ENCODE peak calls at places on chromosomes 2 and 18, in six cellular contexts. R is HepG2, P is GM12891, D is K562, I is H1, N is GM12878. W is an unnamed sample.

GRCh38 chr2:241812730-241813079 is 3.7 kb downstream of the NEU4 start:
- DNase-seq in R (no peak), I (no peak), D (no peak), P (peak; percentile 34), N (no peak), W (peak; percentile 38)

GRCh38 chr18:36294031-36294430 is 3.5 kb upstream of the FHOD3 start:
- DNase-seq in I (no peak), D (no peak), N (no peak), R (no peak), P (no peak), W (no peak)

GRCh38 chr2:2575870-2576386 is 244.9 kb upstream of the MYT1L start:
- DNase-seq in N (no peak), I (peak; percentile 20), P (no peak), D (no peak), R (no peak), W (no peak)

GRCh38 chr2:175811966-175812365 is 190.1 kb downstream of the LNPK start:
- DNase-seq in N (no peak), I (no peak), D (no peak), R (no peak), P (no peak), W (no peak)

GRCh38 chr2:65397122-65397521 is 35.3 kb downstream of the SPRED2 start:
- DNase-seq in R (no peak), P (no peak), D (peak; percentile 33), I (no peak), N (no peak), W (no peak)

GRCh38 chr2:213219816-213220215 is 64.4 kb upstream of the SPAG16 start:
- DNase-seq in I (no peak), R (no peak), N (no peak), P (no peak), D (no peak), W (no peak)

GRCh38 chr2:69774984-69775982 is 33.3 kb downstream of the ANXA4 start:
- DNase-seq in P (no peak), R (no peak), N (no peak), I (no peak), D (no peak), W (no peak)

GRCh38 chr2:218820746-218821369 is 10.7 kb downstream of the PRKAG3 start:
- DNase-seq in R (no peak), I (no peak), D (no peak), N (no peak), P (no peak), W (no peak)

GRCh38 chr2:37713258-37713700 is 41.8 kb upstream of the CDC42EP3 start:
- DNase-seq in R (no peak), I (no peak), D (peak; percentile 28), P (no peak), N (peak; percentile 13), W (no peak)

GRCh38 chr2:196383799-196384198 is 212.4 kb upstream of the STK17B start:
- DNase-seq in N (no peak), D (no peak), P (no peak), R (no peak), I (no peak), W (no peak)

GRCh38 chr2:185219981-185220380 is 518.6 kb upstream of the FSIP2 start:
- DNase-seq in R (peak; percentile 13), I (no peak), P (no peak), D (no peak), N (no peak), W (no peak)

GRCh38 chr2:197279997-197280756 is 30.4 kb downstream of the ANKRD44 start:
- DNase-seq in D (no peak), N (no peak), R (no peak), P (no peak), I (no peak), W (no peak)

GRCh38 chr18:72470391-72470790 is 73.8 kb downstream of the CBLN2 start:
- DNase-seq in R (no peak), D (no peak), N (no peak), P (no peak), I (no peak), W (no peak)

GRCh38 chr2:235793163-235793752 is 299.4 kb downstream of the AGAP1 start:
- DNase-seq in I (no peak), D (peak; percentile 5), P (no peak), R (peak; percentile 12), N (no peak), W (no peak)

GRCh38 chr2:85737481-85737880 is 16.3 kb upstream of the ATOH8 start:
- DNase-seq in N (no peak), D (no peak), I (no peak), P (no peak), R (peak; percentile 63), W (no peak)

DNA sequence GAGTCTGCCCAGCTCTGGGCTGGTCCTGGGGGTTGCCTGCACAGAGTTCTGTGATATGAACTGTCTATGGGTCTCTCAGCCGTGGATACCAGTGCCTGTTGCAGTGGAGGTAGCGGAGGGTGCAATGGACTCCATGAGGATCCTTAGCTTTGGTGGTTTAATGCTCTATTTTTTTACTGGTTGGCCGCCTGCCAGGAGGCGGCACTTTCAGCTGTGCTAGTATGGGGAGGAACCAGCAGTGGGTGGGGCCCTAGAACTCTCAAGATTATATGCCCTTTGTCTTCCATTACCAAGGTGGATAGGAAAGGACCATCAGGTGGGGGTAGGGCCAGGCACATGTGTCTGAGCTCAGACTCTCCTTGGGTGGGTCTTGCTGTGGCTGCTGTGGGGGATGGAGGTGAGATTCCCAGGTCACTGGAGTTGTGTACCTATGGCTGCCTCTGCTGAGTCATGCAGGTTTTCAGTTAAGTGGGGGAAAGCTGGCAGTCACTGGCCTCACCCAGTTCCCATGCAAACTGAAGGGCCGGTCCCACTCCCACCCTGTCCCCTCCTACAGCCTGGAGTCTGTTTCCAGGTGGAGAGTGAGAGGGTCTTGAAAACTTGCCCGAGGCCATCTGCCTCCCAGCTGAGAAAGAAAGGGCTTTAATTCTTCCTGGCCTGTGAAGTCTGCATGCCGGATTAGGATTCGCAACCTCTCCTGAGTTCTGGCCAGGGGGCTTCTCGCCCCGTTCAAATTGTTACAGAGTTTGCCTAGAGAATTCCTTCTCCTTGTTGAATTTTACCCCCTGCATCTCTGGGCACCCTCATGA is 14.5 kb downstream of the KCNS3 start:
- DNase-seq in D (peak; percentile 56), R (no peak), I (no peak), P (no peak), N (no peak), W (no peak)
- TF ChIP-seq TAF1 in D (no peak), R (no peak), I (no peak), P (no peak), N (no peak), W (no peak)

DNA sequence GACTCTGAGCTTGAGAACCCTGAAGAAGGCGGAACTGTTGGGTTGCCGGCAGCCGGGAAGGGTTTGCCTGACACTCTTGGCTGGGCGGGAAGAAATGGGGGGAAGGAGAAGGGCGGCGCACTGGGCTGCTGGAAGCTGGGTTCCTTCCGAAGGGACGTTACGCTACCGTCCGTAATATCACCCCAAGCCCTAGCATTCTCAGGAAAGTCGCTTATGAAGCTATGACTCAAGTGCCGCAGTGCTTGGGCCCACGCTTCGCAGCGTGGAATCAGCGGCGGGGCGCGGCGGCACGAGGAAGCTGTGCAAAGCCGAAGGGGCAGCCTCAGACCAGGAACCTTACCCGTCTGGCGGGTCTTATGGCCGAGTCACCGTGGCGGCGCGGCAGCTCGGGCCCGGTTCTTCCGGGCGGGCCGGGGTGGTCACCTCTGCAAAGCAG is 50.2 kb upstream of the SIGLEC15 start:
- DNase-seq in P (peak; percentile 27), D (peak; percentile 38), R (no peak), N (no peak), I (peak; percentile 75), W (peak; percentile 31)
- TF ChIP-seq POLR2A in P (peak; percentile 59), D (no peak), R (no peak), N (peak; percentile 76), I (peak; percentile 87), W (peak; percentile 45)

DNA sequence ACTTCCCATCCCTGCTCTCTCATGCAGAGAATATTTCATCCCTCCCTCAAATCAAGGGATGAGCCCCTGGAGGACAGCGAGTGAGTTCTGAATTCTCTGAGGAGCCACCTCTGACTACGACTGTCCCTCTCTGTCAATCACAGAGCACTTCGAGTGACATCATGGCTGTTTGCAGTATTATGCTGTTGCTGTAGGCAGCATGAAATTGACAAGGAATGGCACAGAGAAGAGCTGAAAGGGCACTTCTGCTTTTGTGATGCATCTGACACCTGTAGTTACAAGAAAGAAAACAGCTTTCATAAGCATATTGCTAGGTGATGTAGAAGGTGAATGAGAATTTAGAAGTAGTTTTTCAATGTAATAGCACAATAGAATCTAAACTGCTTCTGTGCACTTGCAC is 166.9 kb downstream of the ARHGAP15 start:
- DNase-seq in N (no peak), P (no peak), R (no peak), I (no peak), D (no peak), W (no peak)
- TF ChIP-seq TAF1 in N (no peak), P (no peak), R (no peak), I (no peak), D (no peak), W (no peak)

DNA sequence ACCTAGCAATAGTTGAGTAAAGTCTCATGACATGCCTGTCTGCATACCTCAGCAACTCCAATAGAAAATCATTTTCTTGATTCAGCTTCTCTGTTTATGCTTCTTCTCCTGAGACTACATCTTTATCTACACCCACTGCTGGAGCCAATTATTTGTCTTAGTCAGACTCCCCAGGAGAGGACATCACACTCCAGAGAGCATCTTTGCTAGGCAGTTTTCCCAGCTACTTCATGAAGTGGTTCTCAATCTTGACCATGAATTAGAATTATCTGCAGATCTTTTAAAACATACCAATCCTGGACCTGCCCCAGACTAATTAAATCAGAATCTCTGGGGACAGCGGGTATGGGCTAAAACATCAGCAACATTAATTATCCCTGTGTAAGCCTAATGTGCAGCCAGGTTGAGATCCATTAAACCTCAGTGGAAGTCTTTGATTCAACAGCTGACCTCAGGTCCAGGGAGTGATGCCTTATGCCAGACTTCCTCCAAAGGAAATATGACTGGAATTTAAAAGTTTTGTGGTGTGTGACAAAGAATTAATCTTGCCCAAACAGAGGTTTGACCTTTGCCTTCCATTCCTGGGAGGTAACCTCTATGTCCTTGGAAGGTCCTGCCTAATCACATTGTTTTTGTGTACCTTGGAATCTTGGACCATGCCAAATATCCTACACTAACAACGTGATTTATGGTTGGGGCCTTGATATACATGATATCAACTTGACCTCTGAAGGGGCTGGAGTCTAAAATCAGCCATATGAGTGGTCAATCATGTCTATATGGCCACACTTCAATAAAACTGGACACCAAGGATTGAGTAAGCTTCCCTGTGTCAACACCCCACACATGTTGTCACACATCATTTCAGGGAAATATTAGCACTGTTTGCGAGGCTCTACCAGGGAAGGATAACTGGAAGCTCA is 99.3 kb upstream of the DNAJC10 start:
- DNase-seq in D (no peak), I (no peak), P (no peak), R (peak; percentile 63), N (no peak), W (no peak)
- TF ChIP-seq POLR2A in D (no peak), I (no peak), P (no peak), R (no peak), N (no peak), W (no peak)

GRCh38 chr18:65363911-65364632 is 386.7 kb upstream of the CDH7 start:
- DNase-seq in D (no peak), I (no peak), R (no peak), N (no peak), P (no peak), W (no peak)
- TF ChIP-seq TAF1 in D (no peak), I (no peak), R (no peak), N (no peak), P (no peak), W (no peak)

W was measured in GM12892.